ENCODE peak calls at places on chromosomes 6 and 20, in nine cellular contexts. Q is pancreas, U is gastrocnemius medialis, G is epithelial cell of esophagus, H is Calu3, Y is fibroblast of pulmonary artery, M is ascending aorta, S is left ventricle myocardium inferior, X is astrocyte of the cerebellum. K is an unnamed sample.

GRCh38 chr20:45450097-45450818 is 19.3 kb upstream of the WFDC2 start:
- DNase-seq in Q (no peak), S (no peak), Y (peak; percentile 71), X (peak; percentile 26), G (peak; percentile 62), H (peak; percentile 41), M (no peak), U (no peak), K (no peak)

GRCh38 chr6:111920581-111920980 is 47.3 kb upstream of the FYN start:
- DNase-seq in S (no peak), M (no peak), U (no peak), G (no peak), X (no peak), H (no peak), Q (no peak), Y (no peak), K (no peak)

GRCh38 chr6:170042086-170042485 is 248.8 kb downstream of the DLL1 start:
- DNase-seq in U (peak; percentile 42), H (no peak), X (no peak), Q (no peak), Y (no peak), M (no peak), S (no peak), G (no peak), K (no peak)

GRCh38 chr6:39905640-39905975 is 28.7 kb downstream of the MOCS1 start:
- DNase-seq in Y (no peak), M (no peak), S (no peak), Q (no peak), U (no peak), G (no peak), H (no peak), X (no peak), K (no peak)

GRCh38 chr20:709864-710761 is 34.5 kb upstream of the SCRT2 start:
- DNase-seq in G (no peak), M (no peak), U (no peak), Y (no peak), X (no peak), S (no peak), Q (no peak), H (no peak), K (no peak)

GRCh38 chr6:75384116-75384515 is 99.5 kb upstream of the TMEM30A start:
- DNase-seq in Y (no peak), S (no peak), X (no peak), Q (no peak), U (no peak), G (no peak), H (no peak), M (no peak), K (no peak)

GRCh38 chr6:75376347-75377024 is 91.9 kb upstream of the TMEM30A start:
- DNase-seq in S (no peak), X (no peak), Q (no peak), H (no peak), G (peak; percentile 47), U (no peak), M (no peak), Y (peak; percentile 64), K (no peak)

GRCh38 chr6:11434565-11435326 is 102.8 kb upstream of the TMEM170B start:
- DNase-seq in X (peak; percentile 60), Y (peak; percentile 92), G (peak; percentile 80), Q (no peak), H (peak; percentile 37), S (no peak), M (peak; percentile 91), U (peak; percentile 47), K (no peak)

GRCh38 chr6:161417712-161418457 is 144.0 kb upstream of the AGPAT4 start:
- DNase-seq in Y (peak; percentile 93), X (peak; percentile 97), H (no peak), G (no peak), S (peak; percentile 46), U (no peak), M (no peak), Q (peak; percentile 83), K (no peak)

GRCh38 chr6:129340983-129341382 is 369.0 kb downstream of the ARHGAP18 start:
- DNase-seq in U (no peak), Q (no peak), G (peak; percentile 73), M (no peak), X (peak; percentile 92), H (no peak), Y (peak; percentile 99), S (no peak), K (no peak)

GRCh38 chr6:84768442-84769174 is 4.2 kb upstream of the TBX18 start:
- DNase-seq in X (no peak), G (no peak), Q (no peak), M (peak; percentile 77), U (no peak), Y (peak; percentile 82), S (no peak), H (peak; percentile 53), K (no peak)

GRCh38 chr6:48429610-48430009 is 318.6 kb upstream of the PTCHD4 start:
- DNase-seq in U (no peak), Y (peak; percentile 6), H (no peak), X (no peak), Q (no peak), S (no peak), G (no peak), M (no peak), K (no peak)

GRCh38 chr6:46002264-46002663 is 13.4 kb downstream of the CLIC5 start:
- DNase-seq in Y (no peak), U (no peak), Q (no peak), X (no peak), M (no peak), H (no peak), S (no peak), G (no peak), K (no peak)

GRCh38 chr6:106379951-106380350 is 19.4 kb downstream of the CRYBG1 start:
- DNase-seq in H (no peak), X (no peak), S (no peak), M (no peak), G (peak; percentile 78), U (no peak), Q (no peak), Y (no peak), K (no peak)

GRCh38 chr20:39778847-39779641 is 816.9 kb downstream of the DHX35 start:
- DNase-seq in G (peak; percentile 15), X (peak; percentile 41), U (no peak), M (no peak), H (no peak), S (no peak), Y (no peak), Q (no peak), K (no peak)

GRCh38 chr6:135851442-135852271 is at the start of gene PDE7B:
- DNase-seq in G (peak; percentile 90), M (peak; percentile 87), H (peak; percentile 60), S (peak; percentile 75), X (peak; percentile 97), U (peak; percentile 85), Q (peak; percentile 79), Y (peak; percentile 99), K (peak; percentile 29)

GRCh38 chr6:4776967-4777925 is 1.0 kb downstream of the CDYL start:
- DNase-seq in M (no peak), X (peak; percentile 31), S (no peak), G (peak; percentile 53), Q (no peak), H (no peak), U (no peak), Y (peak; percentile 46), K (peak; percentile 33)

GRCh38 chr6:44416103-44416502 is 28.6 kb downstream of the CDC5L start:
- DNase-seq in Y (peak; percentile 36), G (peak; percentile 11), S (no peak), M (no peak), H (peak; percentile 38), X (no peak), U (no peak), Q (peak; percentile 32), K (no peak)

GRCh38 chr6:11412011-11412424 is 125.5 kb upstream of the TMEM170B start:
- DNase-seq in M (no peak), X (no peak), U (no peak), H (no peak), Y (peak; percentile 65), G (no peak), S (no peak), Q (no peak), K (no peak)

DNA sequence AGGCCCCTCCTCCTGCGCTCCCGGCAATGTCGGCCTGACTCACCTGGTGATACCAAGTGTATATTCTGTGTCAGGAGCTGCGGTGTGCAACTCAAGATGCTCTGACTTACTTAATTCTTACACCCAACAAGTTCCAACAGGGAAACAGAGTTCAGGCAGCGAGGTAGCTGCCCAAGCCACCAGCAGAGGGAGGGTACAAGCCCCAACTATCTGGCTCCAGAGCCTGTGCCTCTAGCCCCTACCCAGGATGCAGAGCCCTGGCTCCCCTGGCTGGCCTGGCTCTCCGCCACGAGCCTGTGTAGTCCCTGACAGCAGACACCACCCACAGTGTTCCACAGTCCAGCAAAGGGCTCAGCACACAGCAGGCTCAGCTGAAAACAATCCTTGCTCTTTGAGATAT is 34.9 kb downstream of the C20orf203 start:
- DNase-seq in H (no peak), G (peak; percentile 93), X (no peak), Y (peak; percentile 20), M (no peak), S (peak; percentile 27), U (no peak), Q (no peak), K (no peak)
- TF ChIP-seq CTCF in H (no peak), G (peak; percentile 72), X (peak; percentile 34), Y (peak; percentile 4), M (no peak), S (no peak), U (no peak), Q (no peak), K (no peak)

DNA sequence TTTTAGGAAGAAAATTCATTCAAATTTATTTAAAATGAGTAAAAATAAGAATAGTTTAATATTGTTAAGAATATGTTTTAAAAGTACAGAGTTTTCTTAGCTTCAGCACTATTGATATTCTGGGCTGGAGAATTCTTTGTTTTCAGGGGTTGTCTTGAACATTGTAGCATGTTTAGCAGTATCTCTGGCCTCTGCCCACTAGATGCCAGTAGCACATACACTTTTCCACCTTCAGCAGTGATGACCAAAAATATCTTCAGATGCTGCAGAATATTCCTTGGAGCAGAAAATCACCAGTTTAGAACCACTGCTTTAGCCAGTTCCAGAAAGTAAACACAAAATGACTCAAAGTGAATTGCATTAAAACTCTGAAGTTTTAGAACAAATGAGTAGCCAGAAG is 19.4 kb upstream of the SDHAF4 start:
- DNase-seq in U (peak; percentile 19), Y (peak; percentile 48), G (peak; percentile 22), M (no peak), H (no peak), X (no peak), Q (no peak), S (no peak), K (no peak)
- TF ChIP-seq CTCF in U (peak; percentile 52), Y (peak; percentile 52), G (peak; percentile 57), M (peak; percentile 36), H (no peak), X (peak; percentile 62), Q (no peak), S (peak; percentile 61), K (no peak)

DNA sequence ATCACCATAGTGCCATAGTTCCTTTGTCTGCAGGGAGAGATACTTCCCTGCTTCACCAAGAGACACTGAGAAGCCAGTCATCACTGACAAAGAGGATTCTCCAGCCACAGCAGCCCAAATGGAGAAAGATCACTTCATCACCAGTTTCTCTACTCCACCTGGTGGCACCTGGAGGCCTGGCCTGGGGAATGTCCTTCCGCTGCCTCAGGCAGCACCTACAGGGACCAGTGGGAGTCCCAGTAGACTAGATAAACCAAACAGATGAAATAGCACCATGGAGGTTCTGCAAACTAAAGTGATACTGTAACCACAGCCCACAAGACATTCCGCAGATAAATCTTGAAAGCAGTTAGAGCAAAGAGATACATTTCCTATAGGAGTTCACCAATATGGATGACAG is 266.5 kb downstream of the C6orf118 start:
- DNase-seq in M (no peak), U (no peak), X (no peak), Y (no peak), Q (no peak), G (no peak), H (peak; percentile 7), S (no peak), K (no peak)
- TF ChIP-seq CTCF in M (no peak), U (no peak), X (no peak), Y (no peak), Q (no peak), G (no peak), H (no peak), S (no peak), K (no peak)

GRCh38 chr6:43180985-43181384 is 1.0 kb upstream of the CUL9 start:
- DNase-seq in M (no peak), X (no peak), Q (no peak), H (no peak), U (no peak), Y (no peak), G (no peak), S (no peak), K (no peak)
- TF ChIP-seq CTCF in M (no peak), X (no peak), Q (no peak), H (no peak), U (no peak), Y (no peak), G (no peak), S (no peak), K (no peak)